ENCODE peak calls at places on chromosomes 13 and 19, in eight cellular contexts. T, D, A, Q, F, W, M and R are unnamed samples.

GRCh38 chr19:41407271-41407670 is 9.7 kb downstream of the BCKDHA start:
- DNase-seq in D (no peak), T (no peak), A (no peak), Q (no peak), W (no peak), F (no peak), M (no peak), R (no peak)

GRCh38 chr13:72911988-72912387 is 130.1 kb downstream of the PIBF1 start:
- DNase-seq in W (no peak), D (no peak), F (no peak), Q (no peak), T (peak; percentile 18), A (no peak), M (no peak), R (no peak)

GRCh38 chr13:74134777-74135305 is 637 bp upstream of the KLF12 start:
- DNase-seq in W (peak; percentile 76), T (peak; percentile 72), Q (peak; percentile 67), D (peak; percentile 77), M (peak; percentile 53), A (no peak), F (peak; percentile 83), R (peak; percentile 60)

GRCh38 chr13:67355791-67356190 is 125.7 kb upstream of the PCDH9 start:
- DNase-seq in M (no peak), Q (no peak), T (no peak), W (no peak), F (no peak), D (no peak), A (no peak), R (no peak)

GRCh38 chr13:46964789-46965527 is 68.1 kb upstream of the HTR2A start:
- DNase-seq in T (no peak), A (peak; percentile 98), Q (no peak), W (no peak), F (no peak), M (peak; percentile 12), D (peak; percentile 54), R (no peak)

GRCh38 chr19:2084993-2085720 is 11.0 kb downstream of the MOB3A start:
- DNase-seq in M (peak; percentile 81), T (peak; percentile 82), W (peak; percentile 89), D (no peak), Q (peak; percentile 96), F (peak; percentile 98), A (peak; percentile 50), R (no peak)

GRCh38 chr13:99501952-99502310 is 659 bp downstream of the TM9SF2 start:
- DNase-seq in T (peak; percentile 51), A (no peak), W (peak; percentile 27), D (peak; percentile 31), M (peak; percentile 9), Q (peak; percentile 21), F (no peak), R (peak; percentile 37)

GRCh38 chr19:40803857-40804782 is 5.1 kb downstream of the EGLN2 start:
- DNase-seq in F (peak; percentile 87), D (no peak), T (peak; percentile 84), M (no peak), A (no peak), W (peak; percentile 47), Q (peak; percentile 75), R (no peak)

GRCh38 chr19:18995804-18996241 is 37.5 kb downstream of the SUGP2 start:
- DNase-seq in W (no peak), Q (no peak), M (peak; percentile 58), T (peak; percentile 31), A (peak; percentile 91), F (no peak), D (peak; percentile 93), R (peak; percentile 79)

GRCh38 chr19:7975037-7975436 is 30.4 kb downstream of the ELAVL1 start:
- DNase-seq in D (no peak), M (no peak), A (no peak), F (no peak), W (no peak), T (no peak), Q (no peak), R (no peak)